ENCODE peak calls at places on chromosomes 13 and 19, in ten cellular contexts. One of them, this sample, is unnamed.
A peak's percentile ranks its signal among the peaks of the same experiment; 100 is the strongest.

GRCh38 chr19:14769201-14769600 is 9.2 kb downstream of the ADGRE2 start:
- DNase-seq in OCI-LY7: no peak
- DNase-seq in occipital lobe: no peak
- DNase-seq in astrocyte: no peak
- DNase-seq in heart left ventricle: no peak
- DNase-seq in stimulated activated naive CD8-positive, alpha-beta T cell treated with anti-CD3 and anti-CD28 coated beads, Interleukin-15, Interleukin-2, amounts not matched to agents 100 U/mL and 50 U/mL, for 24 hours: no peak
- DNase-seq in GOT3: no peak
- DNase-seq in HS-5: no peak
- DNase-seq in stimulated activated CD8-positive, alpha-beta memory T cell treated with anti-CD3 and anti-CD28 coated beads, Interleukin-4, amount 100 ng/mL, for 1 hour: no peak
- DNase-seq in cardiac fibroblast: no peak
- DNase-seq in this sample: no peak

GRCh38 chr13:49527123-49527522 is 31.4 kb downstream of the PHF11 start:
- DNase-seq in OCI-LY7: peak; percentile 15
- DNase-seq in occipital lobe: no peak
- DNase-seq in astrocyte: no peak
- DNase-seq in heart left ventricle: peak; percentile 29
- DNase-seq in stimulated activated naive CD8-positive, alpha-beta T cell treated with anti-CD3 and anti-CD28 coated beads, Interleukin-15, Interleukin-2, amounts not matched to agents 100 U/mL and 50 U/mL, for 24 hours: no peak
- DNase-seq in GOT3: no peak
- DNase-seq in HS-5: no peak
- DNase-seq in stimulated activated CD8-positive, alpha-beta memory T cell treated with anti-CD3 and anti-CD28 coated beads, Interleukin-4, amount 100 ng/mL, for 1 hour: no peak
- DNase-seq in cardiac fibroblast: peak; percentile 3
- DNase-seq in this sample: no peak

GRCh38 chr13:21542563-21542962 is 61.4 kb downstream of the MICU2 start:
- DNase-seq in OCI-LY7: no peak
- DNase-seq in occipital lobe: no peak
- DNase-seq in astrocyte: peak; percentile 27
- DNase-seq in heart left ventricle: no peak
- DNase-seq in stimulated activated naive CD8-positive, alpha-beta T cell treated with anti-CD3 and anti-CD28 coated beads, Interleukin-15, Interleukin-2, amounts not matched to agents 100 U/mL and 50 U/mL, for 24 hours: no peak
- DNase-seq in GOT3: no peak
- DNase-seq in HS-5: no peak
- DNase-seq in stimulated activated CD8-positive, alpha-beta memory T cell treated with anti-CD3 and anti-CD28 coated beads, Interleukin-4, amount 100 ng/mL, for 1 hour: no peak
- DNase-seq in cardiac fibroblast: no peak
- DNase-seq in this sample: no peak

GRCh38 chr13:26482451-26483197 is 74.9 kb upstream of the WASF3 start:
- DNase-seq in OCI-LY7: peak; percentile 87
- DNase-seq in occipital lobe: no peak
- DNase-seq in astrocyte: peak; percentile 53
- DNase-seq in heart left ventricle: peak; percentile 51
- DNase-seq in stimulated activated naive CD8-positive, alpha-beta T cell treated with anti-CD3 and anti-CD28 coated beads, Interleukin-15, Interleukin-2, amounts not matched to agents 100 U/mL and 50 U/mL, for 24 hours: peak; percentile 63
- DNase-seq in GOT3: no peak
- DNase-seq in HS-5: no peak
- DNase-seq in stimulated activated CD8-positive, alpha-beta memory T cell treated with anti-CD3 and anti-CD28 coated beads, Interleukin-4, amount 100 ng/mL, for 1 hour: peak; percentile 23
- DNase-seq in cardiac fibroblast: peak; percentile 82
- DNase-seq in this sample: peak; percentile 98

GRCh38 chr13:77691871-77692270 is 5.6 kb upstream of the SLAIN1 start:
- DNase-seq in OCI-LY7: no peak
- DNase-seq in occipital lobe: no peak
- DNase-seq in astrocyte: no peak
- DNase-seq in heart left ventricle: no peak
- DNase-seq in stimulated activated naive CD8-positive, alpha-beta T cell treated with anti-CD3 and anti-CD28 coated beads, Interleukin-15, Interleukin-2, amounts not matched to agents 100 U/mL and 50 U/mL, for 24 hours: no peak
- DNase-seq in GOT3: no peak
- DNase-seq in HS-5: no peak
- DNase-seq in stimulated activated CD8-positive, alpha-beta memory T cell treated with anti-CD3 and anti-CD28 coated beads, Interleukin-4, amount 100 ng/mL, for 1 hour: no peak
- DNase-seq in cardiac fibroblast: no peak
- DNase-seq in this sample: no peak

GRCh38 chr13:113861433-113862030 is 2.3 kb downstream of the GAS6 start:
- DNase-seq in OCI-LY7: no peak
- DNase-seq in occipital lobe: no peak
- DNase-seq in astrocyte: no peak
- DNase-seq in heart left ventricle: no peak
- DNase-seq in stimulated activated naive CD8-positive, alpha-beta T cell treated with anti-CD3 and anti-CD28 coated beads, Interleukin-15, Interleukin-2, amounts not matched to agents 100 U/mL and 50 U/mL, for 24 hours: no peak
- DNase-seq in GOT3: no peak
- DNase-seq in HS-5: no peak
- DNase-seq in stimulated activated CD8-positive, alpha-beta memory T cell treated with anti-CD3 and anti-CD28 coated beads, Interleukin-4, amount 100 ng/mL, for 1 hour: no peak
- DNase-seq in cardiac fibroblast: no peak
- DNase-seq in this sample: peak; percentile 46

GRCh38 chr19:55620410-55620809 is 4.0 kb downstream of the ZNF784 start:
- DNase-seq in OCI-LY7: no peak
- DNase-seq in occipital lobe: no peak
- DNase-seq in astrocyte: no peak
- DNase-seq in heart left ventricle: no peak
- DNase-seq in stimulated activated naive CD8-positive, alpha-beta T cell treated with anti-CD3 and anti-CD28 coated beads, Interleukin-15, Interleukin-2, amounts not matched to agents 100 U/mL and 50 U/mL, for 24 hours: peak; percentile 52
- DNase-seq in GOT3: no peak
- DNase-seq in HS-5: no peak
- DNase-seq in stimulated activated CD8-positive, alpha-beta memory T cell treated with anti-CD3 and anti-CD28 coated beads, Interleukin-4, amount 100 ng/mL, for 1 hour: no peak
- DNase-seq in cardiac fibroblast: peak; percentile 20
- DNase-seq in this sample: no peak

GRCh38 chr13:30796833-30797601 is 61.7 kb downstream of the ALOX5AP start:
- DNase-seq in OCI-LY7: no peak
- DNase-seq in occipital lobe: no peak
- DNase-seq in astrocyte: peak; percentile 78
- DNase-seq in heart left ventricle: no peak
- DNase-seq in stimulated activated naive CD8-positive, alpha-beta T cell treated with anti-CD3 and anti-CD28 coated beads, Interleukin-15, Interleukin-2, amounts not matched to agents 100 U/mL and 50 U/mL, for 24 hours: peak; percentile 39
- DNase-seq in GOT3: no peak
- DNase-seq in HS-5: no peak
- DNase-seq in stimulated activated CD8-positive, alpha-beta memory T cell treated with anti-CD3 and anti-CD28 coated beads, Interleukin-4, amount 100 ng/mL, for 1 hour: no peak
- DNase-seq in cardiac fibroblast: peak; percentile 18
- DNase-seq in this sample: no peak

GRCh38 chr13:44165895-44166496 is 207.6 kb upstream of the SERP2 start:
- DNase-seq in OCI-LY7: no peak
- DNase-seq in occipital lobe: no peak
- DNase-seq in astrocyte: no peak
- DNase-seq in heart left ventricle: no peak
- DNase-seq in stimulated activated naive CD8-positive, alpha-beta T cell treated with anti-CD3 and anti-CD28 coated beads, Interleukin-15, Interleukin-2, amounts not matched to agents 100 U/mL and 50 U/mL, for 24 hours: no peak
- DNase-seq in GOT3: no peak
- DNase-seq in HS-5: no peak
- DNase-seq in stimulated activated CD8-positive, alpha-beta memory T cell treated with anti-CD3 and anti-CD28 coated beads, Interleukin-4, amount 100 ng/mL, for 1 hour: no peak
- DNase-seq in cardiac fibroblast: no peak
- DNase-seq in this sample: no peak

GRCh38 chr19:18588611-18589379 is at the start of gene REX1BD:
- DNase-seq in OCI-LY7: peak; percentile 94
- DNase-seq in occipital lobe: peak; percentile 74
- DNase-seq in astrocyte: peak; percentile 59
- DNase-seq in heart left ventricle: peak; percentile 92
- DNase-seq in stimulated activated naive CD8-positive, alpha-beta T cell treated with anti-CD3 and anti-CD28 coated beads, Interleukin-15, Interleukin-2, amounts not matched to agents 100 U/mL and 50 U/mL, for 24 hours: peak; percentile 93
- DNase-seq in GOT3: peak; percentile 70
- DNase-seq in HS-5: peak; percentile 48
- DNase-seq in stimulated activated CD8-positive, alpha-beta memory T cell treated with anti-CD3 and anti-CD28 coated beads, Interleukin-4, amount 100 ng/mL, for 1 hour: peak; percentile 66
- DNase-seq in cardiac fibroblast: peak; percentile 88
- DNase-seq in this sample: peak; percentile 85

GRCh38 chr13:30404207-30404606 is 18.1 kb upstream of the UBE2L5 start:
- DNase-seq in OCI-LY7: no peak
- DNase-seq in occipital lobe: no peak
- DNase-seq in astrocyte: no peak
- DNase-seq in heart left ventricle: no peak
- DNase-seq in stimulated activated naive CD8-positive, alpha-beta T cell treated with anti-CD3 and anti-CD28 coated beads, Interleukin-15, Interleukin-2, amounts not matched to agents 100 U/mL and 50 U/mL, for 24 hours: no peak
- DNase-seq in GOT3: no peak
- DNase-seq in HS-5: no peak
- DNase-seq in stimulated activated CD8-positive, alpha-beta memory T cell treated with anti-CD3 and anti-CD28 coated beads, Interleukin-4, amount 100 ng/mL, for 1 hour: no peak
- DNase-seq in cardiac fibroblast: no peak
- DNase-seq in this sample: no peak

GRCh38 chr19:16447015-16447384 is 24.8 kb downstream of the EPS15L1 start:
- DNase-seq in OCI-LY7: peak; percentile 81
- DNase-seq in occipital lobe: no peak
- DNase-seq in astrocyte: peak; percentile 83
- DNase-seq in heart left ventricle: peak; percentile 90
- DNase-seq in stimulated activated naive CD8-positive, alpha-beta T cell treated with anti-CD3 and anti-CD28 coated beads, Interleukin-15, Interleukin-2, amounts not matched to agents 100 U/mL and 50 U/mL, for 24 hours: peak; percentile 67
- DNase-seq in GOT3: no peak
- DNase-seq in HS-5: no peak
- DNase-seq in stimulated activated CD8-positive, alpha-beta memory T cell treated with anti-CD3 and anti-CD28 coated beads, Interleukin-4, amount 100 ng/mL, for 1 hour: no peak
- DNase-seq in cardiac fibroblast: peak; percentile 96
- DNase-seq in this sample: no peak

GRCh38 chr13:20391597-20392452 is 133.8 kb downstream of the CRYL1 start:
- DNase-seq in OCI-LY7: no peak
- DNase-seq in occipital lobe: no peak
- DNase-seq in astrocyte: no peak
- DNase-seq in heart left ventricle: no peak
- DNase-seq in stimulated activated naive CD8-positive, alpha-beta T cell treated with anti-CD3 and anti-CD28 coated beads, Interleukin-15, Interleukin-2, amounts not matched to agents 100 U/mL and 50 U/mL, for 24 hours: no peak
- DNase-seq in GOT3: no peak
- DNase-seq in HS-5: no peak
- DNase-seq in stimulated activated CD8-positive, alpha-beta memory T cell treated with anti-CD3 and anti-CD28 coated beads, Interleukin-4, amount 100 ng/mL, for 1 hour: no peak
- DNase-seq in cardiac fibroblast: no peak
- DNase-seq in this sample: no peak

GRCh38 chr19:42283248-42284065 is 14.4 kb downstream of the CIC start:
- DNase-seq in OCI-LY7: peak; percentile 97
- DNase-seq in occipital lobe: peak; percentile 96
- DNase-seq in astrocyte: peak; percentile 75
- DNase-seq in heart left ventricle: peak; percentile 98
- DNase-seq in stimulated activated naive CD8-positive, alpha-beta T cell treated with anti-CD3 and anti-CD28 coated beads, Interleukin-15, Interleukin-2, amounts not matched to agents 100 U/mL and 50 U/mL, for 24 hours: peak; percentile 97
- DNase-seq in GOT3: peak; percentile 83
- DNase-seq in HS-5: peak; percentile 56
- DNase-seq in stimulated activated CD8-positive, alpha-beta memory T cell treated with anti-CD3 and anti-CD28 coated beads, Interleukin-4, amount 100 ng/mL, for 1 hour: peak; percentile 88
- DNase-seq in cardiac fibroblast: peak; percentile 97
- DNase-seq in this sample: peak; percentile 95